ENCODE peak calls at places on chromosomes 2 and 18, in four cellular contexts. Q, M, Y and C are unnamed samples.

GRCh38 chr18:9039441-9039950 is 63.0 kb upstream of the NDUFV2 start:
- DNase-seq in M (no peak), Y (no peak), Q (no peak), C (no peak)

GRCh38 chr2:196101325-196101981 is 32.8 kb upstream of the DNAH7 start:
- DNase-seq in Q (no peak), M (no peak), Y (peak), C (no peak)

GRCh38 chr2:35298493-35298892 is 1057.1 kb upstream of the CRIM1 start:
- DNase-seq in M (peak), Y (no peak), Q (no peak), C (no peak)

GRCh38 chr2:11187083-11187619 is 31.9 kb downstream of the SLC66A3 start:
- DNase-seq in Q (no peak), Y (no peak), M (no peak), C (no peak)

GRCh38 chr2:102489646-102490045 is 16.6 kb downstream of the SLC9A4 start:
- DNase-seq in Q (no peak), M (no peak), Y (no peak), C (no peak)

GRCh38 chr2:159224061-159224813 is 62.3 kb downstream of the WDSUB1 start:
- DNase-seq in Q (no peak), M (no peak), Y (no peak), C (no peak)

GRCh38 chr2:120929829-120930228 is 194.2 kb downstream of the GLI2 start:
- DNase-seq in M (peak), Y (no peak), Q (no peak), C (no peak)

GRCh38 chr2:7570247-7570646 is 653.0 kb downstream of the RNF144A start:
- DNase-seq in Y (no peak), Q (no peak), M (no peak), C (no peak)

GRCh38 chr2:99183025-99183424 is 2.0 kb downstream of the MRPL30 start:
- DNase-seq in Q (no peak), M (no peak), Y (no peak), C (no peak)

GRCh38 chr2:42105330-42106256 is 57.8 kb downstream of the PKDCC start:
- DNase-seq in Q (peak), M (peak), Y (no peak), C (no peak)

GRCh38 chr2:42238644-42239288 is 69.6 kb downstream of the EML4 start:
- DNase-seq in M (peak), Q (peak), Y (peak), C (no peak)

GRCh38 chr2:10475811-10476660 is 27.9 kb upstream of the ODC1 start:
- DNase-seq in M (no peak), Q (no peak), Y (no peak), C (no peak)

GRCh38 chr2:174337337-174338154 is 2.8 kb downstream of the SP9 start:
- DNase-seq in M (peak), Q (no peak), Y (no peak), C (no peak)

GRCh38 chr2:204483497-204484164 is 61.6 kb upstream of the PARD3B start:
- DNase-seq in Y (no peak), M (no peak), Q (no peak), C (no peak)

GRCh38 chr18:63303562-63303961 is 16.0 kb downstream of the BCL2 start:
- DNase-seq in Y (no peak), Q (no peak), M (no peak), C (no peak)
- H3K4me3 ChIP-seq in Y (no peak), Q (no peak), M (no peak), C (no peak)

GRCh38 chr2:201150454-201151020 is 32.4 kb upstream of the CASP10 start:
- DNase-seq in M (no peak), Q (no peak), Y (no peak), C (no peak)
- H3K4me3 ChIP-seq in M (no peak), Q (peak), Y (no peak), C (no peak)

GRCh38 chr2:219628986-219629901 is 1.8 kb downstream of the SLC4A3 start:
- DNase-seq in Y (no peak), Q (no peak), M (peak), C (peak)

GRCh38 chr2:219628235-219628985 is 980 bp downstream of the SLC4A3 start:
- DNase-seq in Q (no peak), M (peak), Y (peak), C (peak)

GRCh38 chr2:219626540-219626939 is 890 bp upstream of the SLC4A3 start:
- DNase-seq in Q (no peak), M (no peak), Y (peak), C (peak)

GRCh38 chr2:219625179-219625578 is 2.3 kb upstream of the SLC4A3 start:
- DNase-seq in Q (no peak), M (no peak), Y (no peak), C (no peak)

DNA sequence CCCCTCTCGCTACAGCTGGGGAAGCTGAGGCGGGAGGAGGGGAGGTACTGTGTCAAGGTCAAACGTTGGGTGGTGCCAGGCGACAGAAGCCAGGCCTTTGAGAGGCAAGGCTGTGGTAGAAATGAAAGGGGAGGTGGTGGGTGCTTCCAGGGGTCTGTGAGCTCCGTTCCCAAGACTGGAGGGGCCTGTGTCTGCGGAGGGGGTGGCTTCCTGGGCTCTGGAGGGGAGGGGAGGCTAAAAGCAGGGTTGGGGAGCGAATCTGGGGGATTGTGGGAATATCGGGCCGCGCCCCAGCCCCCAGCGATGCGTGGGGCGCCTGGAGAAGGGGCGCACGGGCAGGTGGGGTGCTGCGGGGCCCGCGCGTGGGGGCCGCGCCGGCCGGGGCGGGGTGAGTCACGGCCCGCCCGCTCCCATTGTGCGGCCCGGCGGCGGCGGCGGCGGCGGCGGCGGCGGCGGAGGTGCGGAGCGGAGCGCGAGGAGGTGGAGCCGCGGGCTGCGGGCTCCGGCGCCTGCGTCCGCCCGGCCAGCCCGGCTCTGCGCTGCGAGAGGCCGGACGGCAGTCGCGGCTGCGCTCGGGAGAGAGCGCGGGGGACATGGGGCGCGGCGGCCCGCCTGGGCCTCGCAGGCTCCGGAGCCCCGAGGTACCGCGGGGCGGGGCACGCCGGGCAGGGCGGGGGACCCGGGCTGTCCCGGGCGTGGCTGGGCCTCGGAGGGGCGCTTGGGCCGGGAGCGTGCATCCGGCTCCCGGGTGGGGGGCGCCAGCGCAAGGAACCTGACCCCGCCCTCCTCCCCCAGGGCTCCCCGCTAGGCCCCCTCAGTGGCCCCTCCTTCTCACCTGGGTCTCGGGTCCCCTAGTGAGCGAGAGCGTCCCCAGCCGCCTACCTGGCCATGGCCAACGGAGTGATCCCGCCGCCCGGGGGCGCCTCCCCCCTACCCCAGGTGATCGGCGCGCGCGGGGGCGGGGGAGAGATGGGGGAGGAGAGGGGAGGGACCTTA is at the start of gene SLC4A3:
- DNase-seq in M (peak), Y (peak), Q (no peak), C (peak)
- H3K4me3 ChIP-seq in M (peak), Y (peak), Q (peak), C (peak)

DNA sequence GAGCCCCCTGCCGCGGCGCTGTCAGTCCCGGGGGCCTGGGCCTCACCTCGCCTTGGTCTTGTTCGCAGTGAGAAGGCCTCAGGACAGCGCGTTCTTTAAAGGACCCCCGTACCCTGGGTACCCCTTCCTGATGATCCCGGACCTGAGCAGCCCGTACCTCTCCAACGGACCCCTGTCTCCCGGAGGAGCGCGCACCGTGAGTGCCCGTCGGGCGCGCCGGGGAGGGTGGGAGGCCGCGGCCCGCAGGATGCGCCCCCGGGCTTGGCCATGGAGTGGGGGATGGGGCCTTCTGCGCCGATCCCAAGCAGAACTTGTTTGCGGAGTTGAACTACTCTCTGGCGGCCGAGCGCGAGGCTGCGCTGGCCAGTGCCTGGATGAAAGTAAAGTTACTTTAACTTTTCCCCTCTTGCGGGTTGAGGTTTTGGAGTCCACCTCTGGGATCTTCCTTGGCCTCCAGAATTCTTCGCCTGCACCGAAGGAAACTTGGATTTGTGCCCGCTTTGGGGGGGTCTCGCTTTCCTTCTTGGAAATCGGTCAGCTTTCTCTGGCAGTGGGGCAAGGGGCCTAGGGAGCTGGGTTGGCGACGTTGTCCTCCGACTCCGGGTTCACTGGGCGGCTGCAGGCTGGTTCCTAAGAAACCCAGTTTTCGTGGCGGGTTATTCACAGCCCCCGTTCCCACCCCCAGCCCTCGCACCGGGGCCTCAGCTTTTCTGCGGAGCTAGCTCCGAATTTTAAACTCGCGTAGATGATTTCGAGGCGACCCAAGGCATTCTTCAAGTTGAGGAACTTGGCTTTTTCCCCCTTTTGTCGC is 1.3 kb downstream of the TCF7L1 start:
- DNase-seq in M (peak), Q (peak), Y (peak), C (peak)
- H3K4me3 ChIP-seq in M (peak), Q (peak), Y (peak), C (peak)

GRCh38 chr2:236601306-236602202 is 31.9 kb downstream of the ACKR3 start:
- DNase-seq in Y (no peak), M (no peak), Q (no peak), C (no peak)
- H3K4me3 ChIP-seq in Y (no peak), M (no peak), Q (no peak), C (no peak)

GRCh38 chr18:35024965-35025364 is 16.2 kb upstream of the MAPRE2 start:
- DNase-seq in M (peak), Y (peak), Q (peak), C (peak)
- H3K4me3 ChIP-seq in M (no peak), Y (no peak), Q (no peak), C (no peak)

GRCh38 chr2:148534416-148535205 is 109.9 kb upstream of the EPC2 start:
- DNase-seq in M (peak), Y (no peak), Q (peak), C (peak)
- H3K4me3 ChIP-seq in M (no peak), Y (no peak), Q (no peak), C (no peak)

GRCh38 chr2:96336873-96337272 is 1.3 kb downstream of the NCAPH start:
- DNase-seq in M (no peak), Q (no peak), Y (no peak), C (no peak)
- H3K4me3 ChIP-seq in M (no peak), Q (no peak), Y (no peak), C (no peak)